ENCODE peak calls at places on chromosomes 6 and 20, in six cellular contexts. A is ELR, N is cardiac fibroblast, X is left lung, Y is WTC11, D is posterior cingulate gyrus. R is an unnamed sample.
A peak's percentile ranks its signal among the peaks of the same experiment; 100 is the strongest.

GRCh38 chr6:147782302-147782701 is 273.8 kb downstream of the SAMD5 start:
- DNase-seq in A (peak; percentile 41), N (no peak), X (no peak), Y (no peak), D (no peak), R (no peak)

GRCh38 chr6:11414564-11414963 is 123.0 kb upstream of the TMEM170B start:
- DNase-seq in A (no peak), N (no peak), X (no peak), Y (no peak), D (no peak), R (peak; percentile 48)

GRCh38 chr20:33373735-33374605 is 27.3 kb downstream of the CDK5RAP1 start:
- DNase-seq in A (peak; percentile 93), N (no peak), X (no peak), Y (no peak), D (no peak), R (peak; percentile 7)

GRCh38 chr20:17682103-17682888 is at the start of gene RRBP1:
- DNase-seq in A (peak; percentile 95), N (peak; percentile 99), X (peak; percentile 98), Y (peak; percentile 99), D (peak; percentile 99), R (peak; percentile 97)

GRCh38 chr20:13613917-13614316 is 24.8 kb downstream of the TASP1 start:
- DNase-seq in A (no peak), N (peak; percentile 70), X (no peak), Y (no peak), D (no peak), R (no peak)

GRCh38 chr20:37920270-37920669 is 17.3 kb downstream of the VSTM2L start:
- DNase-seq in A (no peak), N (no peak), X (no peak), Y (no peak), D (no peak), R (no peak)

GRCh38 chr6:32432050-32432450 is 7.6 kb upstream of the HLA-DRA start:
- DNase-seq in A (peak; percentile 55), N (peak; percentile 54), X (no peak), Y (no peak), D (no peak), R (peak; percentile 36)

GRCh38 chr6:36827261-36828079 is 11.8 kb downstream of the CPNE5 start:
- DNase-seq in A (peak; percentile 92), N (peak; percentile 92), X (no peak), Y (no peak), D (no peak), R (no peak)

GRCh38 chr6:16102208-16102607 is 26.7 kb upstream of the MYLIP start:
- DNase-seq in A (no peak), N (no peak), X (no peak), Y (no peak), D (no peak), R (no peak)

GRCh38 chr6:41561386-41561785 is 15.2 kb downstream of the FOXP4 start:
- DNase-seq in A (no peak), N (no peak), X (no peak), Y (no peak), D (no peak), R (no peak)

GRCh38 chr6:170073846-170074245 is 217.0 kb downstream of the DLL1 start:
- DNase-seq in A (no peak), N (no peak), X (peak; percentile 53), Y (no peak), D (no peak), R (no peak)

GRCh38 chr6:159788757-159789376 is 535 bp downstream of the TCP1 start:
- DNase-seq in A (peak; percentile 71), N (peak; percentile 48), X (peak; percentile 89), Y (peak; percentile 32), D (no peak), R (peak; percentile 3)

GRCh38 chr6:134707342-134707982 is 242.4 kb downstream of the ALDH8A1 start:
- DNase-seq in A (peak; percentile 10), N (peak; percentile 67), X (no peak), Y (no peak), D (no peak), R (no peak)

GRCh38 chr20:17958326-17959256 is 10.0 kb downstream of the SNX5 start:
- DNase-seq in A (no peak), N (peak; percentile 55), X (no peak), Y (no peak), D (no peak), R (no peak)

GRCh38 chr20:14948416-14948815 is 611.0 kb upstream of the FLRT3 start:
- DNase-seq in A (no peak), N (no peak), X (no peak), Y (no peak), D (no peak), R (no peak)